ENCODE peak calls at places on chromosomes 1 and 21, in seven cellular contexts. F, U, M, R, E, Y and J are unnamed samples.

GRCh38 chr21:37564924-37565529 is 198.5 kb downstream of the DYRK1A start:
- DNase-seq in Y (no peak), M (no peak), F (peak), R (peak), U (no peak), E (no peak), J (no peak)

GRCh38 chr1:87428351-87428750 is 99.7 kb downstream of the LMO4 start:
- DNase-seq in E (no peak), M (no peak), U (no peak), Y (no peak), F (no peak), R (no peak), J (no peak)

GRCh38 chr1:201019321-201019977 is 4.1 kb downstream of the KIF21B start:
- DNase-seq in M (no peak), U (peak), F (no peak), Y (peak), E (peak), R (peak), J (peak)

GRCh38 chr1:53203466-53203865 is 6.8 kb downstream of the CPT2 start:
- DNase-seq in E (no peak), F (no peak), R (no peak), M (no peak), Y (no peak), U (no peak), J (no peak)

GRCh38 chr1:21251773-21252471 is 38.3 kb downstream of the ECE1 start:
- DNase-seq in M (no peak), R (peak), Y (no peak), U (no peak), F (no peak), E (peak), J (peak)

GRCh38 chr1:36118396-36118795 is 6.6 kb downstream of the COL8A2 start:
- DNase-seq in Y (no peak), M (peak), R (no peak), U (peak), E (no peak), F (no peak), J (no peak)

GRCh38 chr1:89605692-89606091 is 27.2 kb upstream of the LRRC8C start:
- DNase-seq in U (no peak), Y (no peak), M (no peak), E (peak), R (peak), F (no peak), J (no peak)

GRCh38 chr1:247343801-247344200 is 12.1 kb upstream of the ZNF496 start:
- DNase-seq in F (no peak), U (no peak), M (no peak), Y (no peak), E (no peak), R (no peak), J (no peak)

GRCh38 chr21:36109868-36110267 is 25.0 kb upstream of the CBR3 start:
- DNase-seq in E (no peak), M (no peak), R (no peak), F (no peak), U (no peak), Y (no peak), J (no peak)

GRCh38 chr1:192807968-192808587 is 761 bp upstream of the RGS2 start:
- DNase-seq in E (no peak), F (no peak), R (no peak), U (no peak), Y (no peak), M (no peak), J (no peak)

GRCh38 chr1:175656416-175656815 is 87.0 kb downstream of the TNR start:
- DNase-seq in Y (no peak), R (no peak), M (no peak), U (no peak), F (no peak), E (no peak), J (no peak)

GRCh38 chr1:232899278-232899677 is 51.1 kb upstream of the NTPCR start:
- DNase-seq in F (no peak), E (no peak), U (no peak), M (no peak), Y (no peak), R (no peak), J (no peak)
- TF ChIP-seq JUND in F (no peak), E (no peak), U (no peak), M (no peak), Y (no peak), R (no peak), J (no peak)

GRCh38 chr1:26280333-26281042 is 602 bp downstream of the SH3BGRL3 start:
- DNase-seq in U (peak), R (no peak), M (no peak), E (no peak), Y (no peak), F (no peak), J (no peak)
- TF ChIP-seq JUND in U (peak), R (no peak), M (no peak), E (no peak), Y (no peak), F (no peak), J (no peak)

GRCh38 chr1:183355181-183355580 is 63.0 kb downstream of the NMNAT2 start:
- DNase-seq in F (no peak), R (no peak), M (no peak), E (no peak), U (no peak), Y (no peak), J (no peak)

GRCh38 chr1:183346276-183346732 is 71.9 kb downstream of the NMNAT2 start:
- DNase-seq in Y (no peak), E (no peak), R (no peak), F (no peak), M (no peak), U (no peak), J (no peak)

GRCh38 chr1:183353597-183353996 is 64.6 kb downstream of the NMNAT2 start:
- DNase-seq in Y (no peak), R (no peak), M (no peak), E (no peak), U (no peak), F (no peak), J (no peak)

GRCh38 chr1:183349201-183349711 is 68.9 kb downstream of the NMNAT2 start:
- DNase-seq in M (no peak), E (no peak), R (no peak), Y (no peak), U (no peak), F (no peak), J (peak)
- TF ChIP-seq JUND in M (no peak), E (no peak), R (no peak), Y (no peak), U (no peak), F (no peak), J (no peak)

GRCh38 chr1:222555992-222556615 is 8.2 kb upstream of the HHIPL2 start:
- DNase-seq in F (no peak), R (peak), Y (no peak), M (no peak), E (no peak), U (no peak), J (no peak)

GRCh38 chr1:222557148-222557547 is 9.2 kb upstream of the HHIPL2 start:
- DNase-seq in F (no peak), E (no peak), U (no peak), M (no peak), Y (no peak), R (no peak), J (no peak)

GRCh38 chr1:222557574-222557973 is 9.7 kb upstream of the HHIPL2 start:
- DNase-seq in U (no peak), M (no peak), R (no peak), E (no peak), F (no peak), Y (no peak), J (no peak)

GRCh38 chr1:222552882-222553281 is 5.0 kb upstream of the HHIPL2 start:
- DNase-seq in M (no peak), F (no peak), R (no peak), E (no peak), Y (no peak), U (no peak), J (no peak)

GRCh38 chr1:222554177-222554576 is 6.3 kb upstream of the HHIPL2 start:
- DNase-seq in Y (no peak), M (no peak), E (no peak), U (no peak), F (no peak), R (no peak), J (no peak)
- TF ChIP-seq JUND in Y (no peak), M (no peak), E (no peak), U (no peak), F (no peak), R (no peak), J (no peak)

GRCh38 chr1:48470506-48470905 is 1.5 kb downstream of the SPATA6 start:
- DNase-seq in R (no peak), U (no peak), F (peak), Y (no peak), M (no peak), E (no peak), J (no peak)
- TF ChIP-seq JUND in R (no peak), U (no peak), F (no peak), Y (no peak), M (no peak), E (no peak), J (no peak)